ENCODE peak calls at places on chromosomes 16 and 17, in eight cellular contexts. One of them, this sample, is unnamed.

GRCh38 chr16:79751785-79752184 is 151.2 kb upstream of the MAF start:
- DNase-seq in HCT116: no peak
- DNase-seq in SK-N-SH: no peak
- DNase-seq in A549: no peak
- DNase-seq in H1: no peak
- DNase-seq in IMR-90: no peak
- DNase-seq in HepG2: no peak
- DNase-seq in GM12878: no peak
- DNase-seq in this sample: no peak

GRCh38 chr17:13981881-13982280 is 87.4 kb upstream of the COX10 start:
- DNase-seq in HCT116: no peak
- DNase-seq in SK-N-SH: peak; percentile 10
- DNase-seq in A549: no peak
- DNase-seq in H1: no peak
- DNase-seq in IMR-90: no peak
- DNase-seq in HepG2: no peak
- DNase-seq in GM12878: no peak
- DNase-seq in this sample: no peak

GRCh38 chr16:54501797-54502196 is 215.2 kb upstream of the IRX3 start:
- DNase-seq in HCT116: no peak
- DNase-seq in SK-N-SH: no peak
- DNase-seq in A549: no peak
- DNase-seq in H1: no peak
- DNase-seq in IMR-90: no peak
- DNase-seq in HepG2: no peak
- DNase-seq in GM12878: no peak
- DNase-seq in this sample: no peak

GRCh38 chr16:83185902-83186301 is 559.1 kb downstream of the CDH13 start:
- DNase-seq in HCT116: no peak
- DNase-seq in SK-N-SH: no peak
- DNase-seq in A549: no peak
- DNase-seq in H1: no peak
- DNase-seq in IMR-90: no peak
- DNase-seq in HepG2: no peak
- DNase-seq in GM12878: no peak
- DNase-seq in this sample: no peak

GRCh38 chr17:45101883-45102811 is 30.2 kb downstream of the PLCD3 start:
- DNase-seq in HCT116: no peak
- DNase-seq in SK-N-SH: no peak
- DNase-seq in A549: no peak
- DNase-seq in H1: no peak
- DNase-seq in IMR-90: no peak
- DNase-seq in HepG2: peak; percentile 91
- DNase-seq in GM12878: no peak
- DNase-seq in this sample: no peak

GRCh38 chr16:61909074-61909473 is 127.2 kb downstream of the CDH8 start:
- DNase-seq in HCT116: no peak
- DNase-seq in SK-N-SH: no peak
- DNase-seq in A549: no peak
- DNase-seq in H1: no peak
- DNase-seq in IMR-90: no peak
- DNase-seq in HepG2: no peak
- DNase-seq in GM12878: no peak
- DNase-seq in this sample: no peak

GRCh38 chr17:71084219-71084618 is 914.9 kb downstream of the KCNJ2 start:
- DNase-seq in HCT116: peak; percentile 69
- DNase-seq in SK-N-SH: peak; percentile 28
- DNase-seq in A549: peak; percentile 20
- DNase-seq in H1: peak; percentile 73
- DNase-seq in IMR-90: peak; percentile 22
- DNase-seq in HepG2: peak; percentile 26
- DNase-seq in GM12878: no peak
- DNase-seq in this sample: peak; percentile 5

GRCh38 chr16:26765087-26765486 is 301.6 kb upstream of the C16orf82 start:
- DNase-seq in HCT116: no peak
- DNase-seq in SK-N-SH: peak; percentile 14
- DNase-seq in A549: peak; percentile 19
- DNase-seq in H1: peak; percentile 49
- DNase-seq in IMR-90: no peak
- DNase-seq in HepG2: peak; percentile 13
- DNase-seq in GM12878: no peak
- DNase-seq in this sample: peak; percentile 28

GRCh38 chr16:5448798-5449197 is 351.2 kb upstream of the EEF2KMT start:
- DNase-seq in HCT116: no peak
- DNase-seq in SK-N-SH: no peak
- DNase-seq in A549: no peak
- DNase-seq in H1: no peak
- DNase-seq in IMR-90: no peak
- DNase-seq in HepG2: no peak
- DNase-seq in GM12878: no peak
- DNase-seq in this sample: no peak

GRCh38 chr17:13584701-13585080 is 17.0 kb downstream of the HS3ST3A1 start:
- DNase-seq in HCT116: no peak
- DNase-seq in SK-N-SH: no peak
- DNase-seq in A549: no peak
- DNase-seq in H1: no peak
- DNase-seq in IMR-90: peak; percentile 76
- DNase-seq in HepG2: no peak
- DNase-seq in GM12878: no peak
- DNase-seq in this sample: no peak

GRCh38 chr17:68246271-68247028 is 1.4 kb upstream of the AMZ2 start:
- DNase-seq in HCT116: no peak
- DNase-seq in SK-N-SH: no peak
- DNase-seq in A549: no peak
- DNase-seq in H1: peak; percentile 51
- DNase-seq in IMR-90: no peak
- DNase-seq in HepG2: no peak
- DNase-seq in GM12878: no peak
- DNase-seq in this sample: no peak

GRCh38 chr16:87832137-87832527 is 37.2 kb downstream of the SLC7A5 start:
- DNase-seq in HCT116: no peak
- DNase-seq in SK-N-SH: no peak
- DNase-seq in A549: no peak
- DNase-seq in H1: no peak
- DNase-seq in IMR-90: no peak
- DNase-seq in HepG2: no peak
- DNase-seq in GM12878: no peak
- DNase-seq in this sample: no peak

GRCh38 chr17:66701462-66701861 is 133.5 kb upstream of the CACNG5 start:
- DNase-seq in HCT116: no peak
- DNase-seq in SK-N-SH: no peak
- DNase-seq in A549: no peak
- DNase-seq in H1: no peak
- DNase-seq in IMR-90: no peak
- DNase-seq in HepG2: no peak
- DNase-seq in GM12878: no peak
- DNase-seq in this sample: no peak

GRCh38 chr16:66484453-66485213 is 57.5 kb downstream of the BEAN1 start:
- DNase-seq in HCT116: no peak
- DNase-seq in SK-N-SH: no peak
- DNase-seq in A549: no peak
- DNase-seq in H1: no peak
- DNase-seq in IMR-90: no peak
- DNase-seq in HepG2: no peak
- DNase-seq in GM12878: no peak
- DNase-seq in this sample: peak; percentile 21

GRCh38 chr17:44024853-44025252 is 10.1 kb upstream of the TMEM101 start:
- DNase-seq in HCT116: no peak
- DNase-seq in SK-N-SH: peak; percentile 23
- DNase-seq in A549: no peak
- DNase-seq in H1: no peak
- DNase-seq in IMR-90: no peak
- DNase-seq in HepG2: no peak
- DNase-seq in GM12878: no peak
- DNase-seq in this sample: no peak

GRCh38 chr17:44030482-44030881 is 15.7 kb upstream of the TMEM101 start:
- DNase-seq in HCT116: no peak
- DNase-seq in SK-N-SH: no peak
- DNase-seq in A549: no peak
- DNase-seq in H1: no peak
- DNase-seq in IMR-90: no peak
- DNase-seq in HepG2: no peak
- DNase-seq in GM12878: no peak
- DNase-seq in this sample: no peak

GRCh38 chr17:44033841-44034408 is 19.2 kb upstream of the TMEM101 start:
- DNase-seq in HCT116: no peak
- DNase-seq in SK-N-SH: no peak
- DNase-seq in A549: no peak
- DNase-seq in H1: no peak
- DNase-seq in IMR-90: no peak
- DNase-seq in HepG2: no peak
- DNase-seq in GM12878: no peak
- DNase-seq in this sample: no peak

GRCh38 chr17:44024271-44024663 is 9.5 kb upstream of the TMEM101 start:
- DNase-seq in HCT116: no peak
- DNase-seq in SK-N-SH: peak; percentile 68
- DNase-seq in A549: no peak
- DNase-seq in H1: no peak
- DNase-seq in IMR-90: no peak
- DNase-seq in HepG2: no peak
- DNase-seq in GM12878: no peak
- DNase-seq in this sample: no peak

DNA sequence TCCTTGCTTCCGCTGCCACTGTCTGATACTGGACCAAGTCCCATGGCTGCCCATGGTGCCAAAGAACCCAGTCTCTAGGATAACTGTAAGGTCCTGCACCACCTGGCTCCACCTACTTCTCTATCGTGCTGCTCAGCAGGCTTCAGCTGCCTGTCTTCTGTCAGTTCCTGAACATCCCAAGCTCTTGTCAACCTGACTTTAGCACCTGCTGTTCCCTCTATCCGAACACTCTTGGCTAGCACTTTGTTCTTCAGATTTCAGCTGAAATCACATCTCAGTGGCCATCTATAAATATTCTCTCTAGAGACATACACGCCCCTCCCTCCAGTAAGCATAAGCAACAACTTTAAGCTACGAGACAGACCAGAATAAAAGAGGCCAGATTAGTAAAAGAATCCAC is 15.0 kb upstream of the TMEM101 start:
- DNase-seq in HCT116: no peak
- DNase-seq in SK-N-SH: no peak
- DNase-seq in A549: no peak
- DNase-seq in H1: no peak
- DNase-seq in IMR-90: no peak
- DNase-seq in HepG2: no peak
- DNase-seq in GM12878: no peak
- DNase-seq in this sample: no peak
- TF ChIP-seq RAD21 in HCT116: no peak
- TF ChIP-seq RAD21 in SK-N-SH: no peak
- TF ChIP-seq RAD21 in A549: no peak
- TF ChIP-seq RAD21 in H1: no peak
- TF ChIP-seq RAD21 in IMR-90: no peak
- TF ChIP-seq RAD21 in HepG2: no peak
- TF ChIP-seq RAD21 in GM12878: no peak
- TF ChIP-seq RAD21 in this sample: no peak

GRCh38 chr16:30535106-30535776 is 583 bp upstream of the ZNF747 start:
- DNase-seq in HCT116: no peak
- DNase-seq in SK-N-SH: no peak
- DNase-seq in A549: no peak
- DNase-seq in H1: no peak
- DNase-seq in IMR-90: no peak
- DNase-seq in HepG2: no peak
- DNase-seq in GM12878: no peak
- DNase-seq in this sample: no peak

GRCh38 chr16:30533748-30534367 is 800 bp downstream of the ZNF747 start:
- DNase-seq in HCT116: no peak
- DNase-seq in SK-N-SH: peak; percentile 50
- DNase-seq in A549: no peak
- DNase-seq in H1: peak; percentile 54
- DNase-seq in IMR-90: no peak
- DNase-seq in HepG2: no peak
- DNase-seq in GM12878: no peak
- DNase-seq in this sample: peak; percentile 27

GRCh38 chr16:30533146-30533522 is 1.5 kb downstream of the ZNF747 start:
- DNase-seq in HCT116: no peak
- DNase-seq in SK-N-SH: no peak
- DNase-seq in A549: no peak
- DNase-seq in H1: no peak
- DNase-seq in IMR-90: no peak
- DNase-seq in HepG2: no peak
- DNase-seq in GM12878: no peak
- DNase-seq in this sample: no peak

GRCh38 chr16:30535777-30536190 is 1.1 kb upstream of the ZNF747 start:
- DNase-seq in HCT116: peak; percentile 31
- DNase-seq in SK-N-SH: peak; percentile 85
- DNase-seq in A549: no peak
- DNase-seq in H1: peak; percentile 65
- DNase-seq in IMR-90: peak; percentile 62
- DNase-seq in HepG2: peak; percentile 76
- DNase-seq in GM12878: peak; percentile 34
- DNase-seq in this sample: peak; percentile 74

GRCh38 chr16:30534368-30535105 is at the start of gene ZNF747:
- DNase-seq in HCT116: peak; percentile 70
- DNase-seq in SK-N-SH: peak; percentile 95
- DNase-seq in A549: peak; percentile 77
- DNase-seq in H1: peak; percentile 91
- DNase-seq in IMR-90: peak; percentile 75
- DNase-seq in HepG2: peak; percentile 92
- DNase-seq in GM12878: peak; percentile 51
- DNase-seq in this sample: peak; percentile 94
- TF ChIP-seq RAD21 in HCT116: no peak
- TF ChIP-seq RAD21 in SK-N-SH: no peak
- TF ChIP-seq RAD21 in A549: no peak
- TF ChIP-seq RAD21 in H1: no peak
- TF ChIP-seq RAD21 in IMR-90: no peak
- TF ChIP-seq RAD21 in HepG2: no peak
- TF ChIP-seq RAD21 in GM12878: no peak
- TF ChIP-seq RAD21 in this sample: no peak

GRCh38 chr16:48366165-48367093 is 18.8 kb downstream of the SIAH1 start:
- DNase-seq in HCT116: peak; percentile 80
- DNase-seq in SK-N-SH: peak; percentile 46
- DNase-seq in A549: peak; percentile 69
- DNase-seq in H1: no peak
- DNase-seq in IMR-90: peak; percentile 90
- DNase-seq in HepG2: peak; percentile 79
- DNase-seq in GM12878: peak; percentile 68
- DNase-seq in this sample: peak; percentile 17
- TF ChIP-seq RAD21 in HCT116: peak; percentile 12
- TF ChIP-seq RAD21 in SK-N-SH: no peak
- TF ChIP-seq RAD21 in A549: no peak
- TF ChIP-seq RAD21 in H1: no peak
- TF ChIP-seq RAD21 in IMR-90: no peak
- TF ChIP-seq RAD21 in HepG2: no peak
- TF ChIP-seq RAD21 in GM12878: no peak
- TF ChIP-seq RAD21 in this sample: peak; percentile 17

DNA sequence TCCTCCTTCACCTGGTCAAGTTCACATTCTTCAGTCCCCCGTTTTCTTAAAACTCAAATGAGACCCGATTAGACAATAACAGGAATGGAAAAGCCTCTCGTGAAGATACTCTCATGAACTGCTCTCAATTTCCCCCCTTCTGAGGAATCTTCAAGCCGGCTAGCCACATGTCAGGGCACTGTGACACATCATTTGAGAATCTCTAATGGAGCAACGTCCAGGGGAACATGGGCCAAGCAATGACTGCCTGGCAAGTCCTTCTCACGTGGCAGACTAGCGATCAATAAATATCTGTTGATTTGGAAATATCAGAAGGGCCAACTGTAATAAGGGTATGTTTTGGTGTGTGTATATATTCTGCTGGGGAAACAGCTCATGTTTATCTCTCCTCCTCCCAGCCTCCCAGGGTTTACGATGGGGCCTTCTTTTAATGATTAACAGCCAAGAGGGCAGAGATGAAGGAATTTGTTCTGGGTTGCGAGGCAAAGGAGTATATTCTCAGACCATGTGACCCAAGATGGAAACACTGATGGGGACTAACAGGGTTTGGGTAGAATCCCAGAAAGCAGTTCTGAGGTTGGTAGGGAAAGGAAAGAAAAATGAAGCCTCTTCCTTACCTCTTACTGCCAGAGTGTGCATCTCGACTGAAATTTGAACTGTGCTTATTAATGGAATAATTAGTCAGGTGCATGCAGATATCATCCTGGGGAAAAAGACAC is 21.4 kb downstream of the TTLL6 start:
- DNase-seq in HCT116: peak; percentile 36
- DNase-seq in SK-N-SH: no peak
- DNase-seq in A549: peak; percentile 92
- DNase-seq in H1: no peak
- DNase-seq in IMR-90: peak; percentile 81
- DNase-seq in HepG2: peak; percentile 95
- DNase-seq in GM12878: no peak
- DNase-seq in this sample: no peak
- TF ChIP-seq RAD21 in HCT116: no peak
- TF ChIP-seq RAD21 in SK-N-SH: no peak
- TF ChIP-seq RAD21 in A549: no peak
- TF ChIP-seq RAD21 in H1: no peak
- TF ChIP-seq RAD21 in IMR-90: no peak
- TF ChIP-seq RAD21 in HepG2: no peak
- TF ChIP-seq RAD21 in GM12878: no peak
- TF ChIP-seq RAD21 in this sample: no peak